ENCODE peak calls at places on chromosomes 16 and 17, in ten cellular contexts. B is upper lobe of right lung, P is esophagus muscularis mucosa, S is SK-N-SH, Q is mammary epithelial cell, W is colonic mucosa, G is tibial artery, N is osteoblast, E is heart right ventricle, Y is ovary. H is an unnamed sample.

GRCh38 chr16:66058181-66058580 is 308.3 kb upstream of the CDH5 start:
- DNase-seq in S (no peak), W (no peak), N (peak; percentile 74), E (no peak), G (no peak), Y (no peak), B (no peak), P (no peak), Q (no peak), H (no peak)

GRCh38 chr16:54673353-54673752 is 257.3 kb upstream of the IRX5 start:
- DNase-seq in Q (peak; percentile 27), P (no peak), W (no peak), S (no peak), B (no peak), N (no peak), G (no peak), Y (no peak), E (no peak), H (no peak)

GRCh38 chr16:49183911-49184310 is 97.7 kb downstream of the CBLN1 start:
- DNase-seq in S (peak; percentile 37), N (no peak), W (peak; percentile 75), Y (no peak), Q (peak; percentile 25), P (no peak), B (no peak), G (no peak), E (no peak), H (peak; percentile 87)

GRCh38 chr16:67857547-67858233 is 10.2 kb upstream of the CENPT start:
- DNase-seq in Q (peak; percentile 96), W (peak; percentile 65), G (peak; percentile 89), B (peak; percentile 84), S (no peak), Y (no peak), P (no peak), N (peak; percentile 98), E (peak; percentile 42), H (peak; percentile 92)

GRCh38 chr17:46865100-46865499 is 13.7 kb downstream of the WNT9B start:
- DNase-seq in Q (no peak), P (no peak), W (no peak), N (peak; percentile 84), Y (no peak), B (no peak), E (no peak), G (no peak), S (peak; percentile 51), H (peak; percentile 74)

GRCh38 chr16:83549836-83550569 is 257.8 kb upstream of the HSBP1 start:
- DNase-seq in E (no peak), P (no peak), W (no peak), N (no peak), S (no peak), Q (no peak), G (no peak), Y (no peak), B (no peak), H (peak; percentile 59)

GRCh38 chr16:57844416-57845030 is 42.2 kb upstream of the KIFC3 start:
- DNase-seq in W (no peak), Y (no peak), P (no peak), S (no peak), E (no peak), N (no peak), Q (no peak), G (peak; percentile 35), B (no peak), H (no peak)

GRCh38 chr17:70104688-70105087 is 29.7 kb downstream of the KCNJ16 start:
- DNase-seq in N (no peak), S (no peak), G (no peak), B (no peak), P (no peak), Y (no peak), W (no peak), Q (no peak), E (no peak), H (no peak)

GRCh38 chr16:69565611-69566436 is at the start of gene NFAT5:
- DNase-seq in P (peak; percentile 96), N (peak; percentile 96), G (peak; percentile 94), W (peak; percentile 89), S (peak; percentile 94), B (peak; percentile 94), Y (peak; percentile 96), E (peak; percentile 88), Q (peak; percentile 85), H (peak; percentile 98)

GRCh38 chr17:77865716-77866115 is 92.8 kb upstream of the TNRC6C start:
- DNase-seq in Y (no peak), G (peak; percentile 31), N (no peak), P (no peak), W (no peak), S (no peak), Q (no peak), E (no peak), B (no peak), H (no peak)

GRCh38 chr17:76569607-76570279 is 15.9 kb downstream of the ST6GALNAC2 start:
- DNase-seq in Q (no peak), G (no peak), S (peak; percentile 41), E (peak; percentile 42), N (no peak), W (no peak), B (no peak), P (no peak), Y (peak; percentile 61), H (peak; percentile 66)

GRCh38 chr17:75844530-75845057 is 390 bp upstream of the UNC13D start:
- DNase-seq in W (peak; percentile 85), G (peak; percentile 83), N (peak; percentile 89), Y (no peak), P (no peak), B (peak; percentile 89), S (peak; percentile 83), Q (peak; percentile 38), E (no peak), H (no peak)

DNA sequence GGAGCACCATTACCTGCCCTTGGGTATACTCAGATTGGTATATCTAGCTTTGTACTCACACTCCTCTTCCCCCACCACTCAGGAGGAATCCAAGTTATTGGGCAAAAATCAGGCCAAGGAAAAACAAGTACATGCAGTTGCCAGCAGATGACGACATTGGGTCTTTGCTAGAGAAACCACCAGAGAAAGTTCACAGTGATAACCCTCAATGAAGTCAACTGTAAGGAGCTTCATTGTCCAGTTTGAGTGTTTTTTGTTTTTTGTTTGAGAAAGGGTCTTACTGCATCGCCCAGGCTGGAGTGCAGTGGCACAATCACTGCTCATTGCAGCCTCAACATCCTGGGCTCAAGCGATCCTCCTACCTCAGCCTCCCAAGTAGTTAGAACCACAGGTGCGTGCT is 34.6 kb upstream of the TOX3 start:
- DNase-seq in W (no peak), Y (no peak), B (no peak), E (no peak), N (no peak), P (no peak), G (no peak), Q (no peak), S (no peak), H (peak; percentile 52)
- TF ChIP-seq CTCF in W (no peak), Y (no peak), B (no peak), E (no peak), N (no peak), P (no peak), G (no peak), Q (peak; percentile 25), S (no peak), H (peak; percentile 70)

DNA sequence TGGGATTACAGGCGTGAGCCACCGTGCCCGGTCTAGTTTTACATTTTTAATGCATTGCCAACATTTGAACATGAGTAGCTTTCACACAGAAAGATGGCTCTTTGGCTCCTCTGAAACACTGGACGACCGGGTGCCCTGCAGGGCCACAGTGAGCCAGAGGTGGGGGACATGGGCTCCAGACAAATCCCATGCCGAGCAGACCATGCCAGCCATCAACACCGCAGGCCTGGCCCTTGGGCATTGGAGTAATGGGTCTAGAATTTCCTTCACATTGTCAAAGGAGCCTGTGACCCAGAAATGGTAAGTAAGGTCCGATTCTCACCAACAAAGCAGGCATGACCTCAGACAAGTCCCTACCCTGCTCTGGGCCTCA is 21.4 kb upstream of the MPRIP start:
- DNase-seq in S (no peak), Y (no peak), P (no peak), N (no peak), E (no peak), G (no peak), B (peak; percentile 49), Q (no peak), W (no peak), H (no peak)
- H3K4me1 ChIP-seq in S (peaks cover 25% of the 10 kb centered on the region), Y (no peaks in the 10 kb centered on the region), P (no peaks in the 10 kb centered on the region), N (peaks cover 20% of the 10 kb centered on the region), E (peaks cover 14% of the 10 kb centered on the region), G (peaks cover 25% of the 10 kb centered on the region), B (peaks cover 27% of the 10 kb centered on the region), Q (peaks cover 41% of the 10 kb centered on the region), W (no peaks in the 10 kb centered on the region), H (no peaks in the 10 kb centered on the region)

GRCh38 chr17:21061971-21062526 is 19.2 kb upstream of the USP22 start:
- DNase-seq in N (no peak), S (no peak), W (no peak), G (no peak), Y (no peak), P (no peak), Q (no peak), B (no peak), E (no peak), H (no peak)

GRCh38 chr17:21061158-21061835 is 18.5 kb upstream of the USP22 start:
- DNase-seq in E (no peak), S (no peak), W (no peak), Y (no peak), P (no peak), G (no peak), Q (no peak), N (no peak), B (no peak), H (peak; percentile 54)

GRCh38 chr17:21059761-21060160 is 16.9 kb upstream of the USP22 start:
- DNase-seq in B (no peak), N (no peak), E (no peak), S (no peak), P (no peak), W (no peak), Y (no peak), Q (no peak), G (no peak), H (peak; percentile 55)

DNA sequence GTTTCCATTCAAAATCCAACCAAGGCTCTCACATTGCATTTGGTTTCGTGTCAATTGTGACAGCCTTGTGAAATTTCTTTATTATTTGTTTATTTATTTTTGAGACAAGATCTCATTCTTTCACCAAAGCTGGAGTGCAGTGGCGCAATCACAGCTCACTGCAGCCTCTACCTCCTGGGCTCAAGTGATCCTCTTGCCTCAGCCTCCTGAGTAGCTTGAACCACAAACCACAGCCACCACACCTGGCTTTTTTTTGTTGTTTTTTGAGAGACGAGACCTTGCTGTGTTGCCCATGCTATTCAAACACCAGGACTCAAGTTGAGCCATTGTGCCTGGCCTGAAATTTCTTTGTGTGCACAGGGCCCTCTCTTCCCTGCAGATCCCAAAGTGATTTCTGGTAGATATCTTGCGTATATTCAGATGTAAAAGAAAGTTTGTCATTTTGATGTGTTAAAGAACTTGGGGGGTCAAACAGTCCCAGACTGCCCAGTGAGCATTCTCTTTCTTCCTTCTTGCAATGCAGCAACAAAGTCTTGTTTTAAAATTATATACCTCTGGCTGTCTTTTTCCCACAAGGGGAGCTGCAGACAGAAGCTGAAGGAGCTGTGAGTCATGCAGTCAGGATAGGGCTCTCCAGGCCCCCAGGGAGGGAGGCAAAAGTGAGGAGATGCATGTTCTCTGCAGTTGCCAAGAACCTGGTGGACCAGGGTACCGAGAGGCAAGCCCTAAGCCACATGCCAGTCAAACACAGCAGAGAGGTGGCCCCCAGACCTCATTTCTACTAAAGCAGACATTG is 15.5 kb upstream of the USP22 start:
- DNase-seq in E (no peak), Q (peak; percentile 9), Y (no peak), G (no peak), B (no peak), P (no peak), N (peak; percentile 94), W (no peak), S (no peak), H (peak; percentile 82)
- TF ChIP-seq CTCF in E (no peak), Q (peak; percentile 7), Y (no peak), G (no peak), B (no peak), P (no peak), N (peak; percentile 41), W (no peak), S (peak; percentile 46), H (peak; percentile 44)

GRCh38 chr17:57906910-57907309 is 48.3 kb downstream of the CUEDC1 start:
- DNase-seq in Q (no peak), Y (no peak), N (no peak), B (no peak), P (no peak), G (no peak), S (no peak), W (no peak), E (no peak), H (peak; percentile 91)
- H3K4me1 ChIP-seq in Q (peaks cover 28% of the 10 kb centered on the region), Y (peaks cover 2% of the 10 kb centered on the region), N (peaks cover 17% of the 10 kb centered on the region), B (peaks cover 41% of the 10 kb centered on the region), P (peaks cover 96% of the 10 kb centered on the region), G (peaks cover 15% of the 10 kb centered on the region), S (peaks cover 30% of the 10 kb centered on the region), W (peaks cover 38% of the 10 kb centered on the region), E (peaks cover 15% of the 10 kb centered on the region), H (peaks cover 17% of the 10 kb centered on the region)

H was measured in endodermal cell.